ENCODE peak calls at places on chromosome 15, in ten cellular contexts. C is endothelial cell of umbilical vein, I is neuronal stem cell, O is tibial artery, U is SJSA1, E is heart left ventricle, Y is breast epithelium, K is iPS DF 6.9, F is Panc1, B is heart right ventricle. N is an unnamed sample. For H3K9me3, the result is how much of the 10 kb centered on the place peaks cover.

GRCh38 chr15:68379058-68379758 is 52.8 kb downstream of the ITGA11 start:
- DNase-seq in B (no peak), Y (no peak), K (no peak), O (no peak), I (no peak), F (no peak), C (no peak), U (no peak), E (no peak), N (no peak)

GRCh38 chr15:59232476-59232875 is 25.8 kb downstream of the LDHAL6B start:
- DNase-seq in I (no peak), C (peak), K (no peak), U (peak), E (no peak), B (no peak), Y (no peak), F (peak), O (no peak), N (no peak)

GRCh38 chr15:60507596-60508424 is 28.9 kb upstream of the ICE2 start:
- DNase-seq in F (no peak), I (peak), B (no peak), C (peak), U (peak), K (peak), O (no peak), Y (peak), E (no peak), N (no peak)

GRCh38 chr15:60476713-60477112 is 2.2 kb downstream of the ICE2 start:
- DNase-seq in O (no peak), F (no peak), I (no peak), B (no peak), C (no peak), E (no peak), U (no peak), Y (no peak), K (no peak), N (no peak)

GRCh38 chr15:62068071-62068786 is 1.5 kb downstream of the C2CD4A start:
- DNase-seq in E (peak), U (peak), I (peak), O (peak), B (peak), F (no peak), C (peak), K (no peak), Y (no peak), N (peak)

GRCh38 chr15:73617910-73618309 is 15.3 kb downstream of the NPTN start:
- DNase-seq in U (no peak), K (no peak), C (no peak), B (no peak), I (no peak), E (no peak), O (no peak), F (no peak), Y (no peak), N (no peak)

GRCh38 chr15:88657326-88658069 is 18.7 kb downstream of the ISG20 start:
- DNase-seq in K (peak), E (no peak), Y (no peak), C (peak), F (no peak), I (peak), U (peak), B (no peak), O (no peak), N (peak)

GRCh38 chr15:63494406-63494805 is 10.0 kb upstream of the USP3 start:
- DNase-seq in E (no peak), Y (no peak), K (no peak), F (no peak), U (no peak), I (no peak), C (no peak), O (no peak), B (no peak), N (no peak)

GRCh38 chr15:72179950-72180581 is 17.5 kb downstream of the GRAMD2A start:
- DNase-seq in F (no peak), E (no peak), O (no peak), U (no peak), C (no peak), K (no peak), I (no peak), Y (peak), B (no peak), N (peak)

GRCh38 chr15:73915085-73915484 is 11.2 kb upstream of the LOXL1 start:
- DNase-seq in I (no peak), E (no peak), C (no peak), F (no peak), U (no peak), B (no peak), O (no peak), K (no peak), Y (no peak), N (no peak)

GRCh38 chr15:92197761-92198160 is 195.9 kb upstream of the ST8SIA2 start:
- DNase-seq in K (no peak), U (no peak), E (no peak), F (no peak), B (no peak), I (no peak), C (no peak), Y (no peak), O (no peak), N (no peak)

GRCh38 chr15:58440181-58440910 is 8.6 kb downstream of the LIPC start:
- DNase-seq in B (no peak), I (no peak), K (no peak), E (peak), Y (no peak), C (peak), F (no peak), O (peak), U (peak), N (no peak)

GRCh38 chr15:20280933-20281463 is 260.6 kb downstream of the GOLGA6L6 start:
- DNase-seq in Y (no peak), B (no peak), C (no peak), U (no peak), E (no peak), K (no peak), O (no peak), I (no peak), F (no peak), N (peak)
- H3K9me3 ChIP-seq in Y (half or more), B (under half), C (under half), U (under half), E (under half), K (under half), O (under half), I (under half), F (under half), N (half or more)

GRCh38 chr15:25137013-25137412 is 182.2 kb downstream of the SNRPN start:
- DNase-seq in U (no peak), I (no peak), F (no peak), K (no peak), O (no peak), B (no peak), Y (no peak), E (no peak), C (no peak), N (no peak)

GRCh38 chr15:25134546-25134945 is 179.8 kb downstream of the SNRPN start:
- DNase-seq in K (no peak), I (no peak), Y (no peak), F (no peak), B (no peak), C (peak), O (no peak), E (no peak), U (no peak), N (no peak)

GRCh38 chr15:25133804-25134203 is 179.0 kb downstream of the SNRPN start:
- DNase-seq in I (no peak), O (no peak), Y (no peak), U (no peak), K (no peak), C (no peak), E (no peak), F (no peak), B (no peak), N (no peak)

DNA sequence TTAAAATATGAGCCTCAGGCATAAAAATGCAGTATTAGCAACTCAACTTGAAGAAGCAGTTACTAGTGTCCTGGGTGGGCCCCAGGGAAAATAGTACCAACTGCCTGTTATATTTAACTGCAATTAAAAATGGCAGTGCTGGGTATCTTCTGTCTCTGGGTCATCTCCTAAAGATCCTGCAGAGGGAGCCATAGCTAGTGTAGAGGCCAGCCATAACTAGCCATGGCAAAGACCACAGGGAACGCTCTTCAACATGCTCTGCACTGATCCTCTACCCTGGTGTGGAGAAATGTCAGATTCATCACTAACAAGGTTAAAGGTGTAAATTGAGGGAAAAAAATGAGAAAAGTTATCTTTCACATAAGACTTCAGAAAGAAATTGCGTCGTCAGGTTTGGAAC is 181.3 kb downstream of the SNRPN start:
- DNase-seq in B (no peak), I (no peak), Y (no peak), O (no peak), E (no peak), F (no peak), K (no peak), U (no peak), C (peak), N (no peak)
- H3K9me3 ChIP-seq in B (under half), I (under half), Y (under half), O (under half), E (half or more), F (under half), K (under half), U (under half), C (under half), N (under half)

DNA sequence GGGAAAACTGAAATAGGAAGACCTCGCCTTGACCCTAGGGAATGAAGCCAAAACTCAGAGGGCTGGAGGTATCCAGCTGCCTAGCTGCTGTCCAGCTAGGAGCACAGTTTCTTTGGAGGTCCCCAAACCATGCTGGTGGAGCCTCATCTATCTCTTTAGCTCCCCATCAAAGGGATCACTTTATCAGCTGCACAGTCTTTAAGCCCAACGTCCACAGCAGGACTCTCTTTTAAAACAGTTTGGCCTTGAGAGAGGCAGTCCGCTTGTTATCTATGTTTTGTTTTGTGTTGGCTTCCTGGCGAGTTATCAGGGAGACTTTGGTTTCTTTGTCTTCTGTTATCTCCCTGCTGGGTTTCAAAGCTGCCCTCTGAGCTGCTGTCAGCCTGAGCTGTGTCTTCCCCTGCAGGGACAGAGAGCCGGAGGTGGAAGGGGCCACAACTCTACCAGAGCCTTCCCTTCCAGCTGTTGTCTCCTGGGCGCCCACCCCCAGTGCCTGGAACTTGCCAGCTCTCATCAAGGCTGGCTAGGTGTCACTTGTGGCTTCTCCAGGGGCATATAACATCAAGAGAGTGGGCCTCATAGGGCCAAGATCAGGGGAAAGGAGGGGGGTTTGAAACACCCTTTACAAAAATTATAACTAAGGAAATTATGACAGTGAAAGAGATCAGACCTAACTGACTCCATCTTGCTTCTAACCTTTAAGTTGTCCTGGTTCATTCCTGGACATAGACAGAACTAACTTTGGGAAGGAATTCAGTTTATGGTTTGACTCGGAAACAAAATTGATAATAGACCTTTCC is 61.4 kb upstream of the C15orf39 start:
- DNase-seq in F (no peak), B (no peak), U (no peak), K (no peak), Y (no peak), I (no peak), E (no peak), O (no peak), C (peak), N (no peak)
- H3K9me3 ChIP-seq in F (under half), B (under half), U (under half), K (under half), Y (under half), I (under half), E (under half), O (under half), C (under half), N (under half)

DNA sequence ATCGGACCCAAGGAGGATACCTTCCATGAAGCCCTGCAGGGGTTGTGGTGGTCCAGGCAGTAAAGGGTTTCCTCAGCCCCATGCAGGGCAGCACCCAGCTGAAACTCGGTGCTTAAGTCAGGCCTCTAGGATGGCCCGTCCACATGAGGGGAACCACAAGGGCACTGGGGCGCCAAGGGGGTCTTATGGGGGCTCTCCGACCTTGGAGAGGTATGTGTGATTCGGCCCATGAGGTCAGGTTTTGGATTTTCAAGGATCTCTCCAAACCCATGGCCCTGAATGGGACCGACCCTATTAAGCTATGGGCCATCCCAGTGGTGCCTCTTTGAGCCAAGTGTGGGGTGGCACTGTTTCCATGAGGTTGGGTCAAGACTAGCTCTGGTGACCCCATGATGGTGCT is 233.3 kb downstream of the SNRPN start:
- DNase-seq in K (no peak), Y (no peak), B (no peak), F (no peak), I (no peak), C (no peak), E (peak), U (no peak), O (no peak), N (no peak)
- H3K9me3 ChIP-seq in K (under half), Y (half or more), B (under half), F (under half), I (half or more), C (under half), E (under half), U (under half), O (under half), N (half or more)

GRCh38 chr15:27744651-27745050 is 354.5 kb downstream of the OCA2 start:
- DNase-seq in O (no peak), Y (no peak), B (no peak), U (no peak), C (no peak), K (no peak), E (no peak), F (no peak), I (no peak), N (no peak)
- H3K9me3 ChIP-seq in O (under half), Y (under half), B (under half), U (under half), C (under half), K (under half), E (under half), F (under half), I (under half), N (under half)

DNA sequence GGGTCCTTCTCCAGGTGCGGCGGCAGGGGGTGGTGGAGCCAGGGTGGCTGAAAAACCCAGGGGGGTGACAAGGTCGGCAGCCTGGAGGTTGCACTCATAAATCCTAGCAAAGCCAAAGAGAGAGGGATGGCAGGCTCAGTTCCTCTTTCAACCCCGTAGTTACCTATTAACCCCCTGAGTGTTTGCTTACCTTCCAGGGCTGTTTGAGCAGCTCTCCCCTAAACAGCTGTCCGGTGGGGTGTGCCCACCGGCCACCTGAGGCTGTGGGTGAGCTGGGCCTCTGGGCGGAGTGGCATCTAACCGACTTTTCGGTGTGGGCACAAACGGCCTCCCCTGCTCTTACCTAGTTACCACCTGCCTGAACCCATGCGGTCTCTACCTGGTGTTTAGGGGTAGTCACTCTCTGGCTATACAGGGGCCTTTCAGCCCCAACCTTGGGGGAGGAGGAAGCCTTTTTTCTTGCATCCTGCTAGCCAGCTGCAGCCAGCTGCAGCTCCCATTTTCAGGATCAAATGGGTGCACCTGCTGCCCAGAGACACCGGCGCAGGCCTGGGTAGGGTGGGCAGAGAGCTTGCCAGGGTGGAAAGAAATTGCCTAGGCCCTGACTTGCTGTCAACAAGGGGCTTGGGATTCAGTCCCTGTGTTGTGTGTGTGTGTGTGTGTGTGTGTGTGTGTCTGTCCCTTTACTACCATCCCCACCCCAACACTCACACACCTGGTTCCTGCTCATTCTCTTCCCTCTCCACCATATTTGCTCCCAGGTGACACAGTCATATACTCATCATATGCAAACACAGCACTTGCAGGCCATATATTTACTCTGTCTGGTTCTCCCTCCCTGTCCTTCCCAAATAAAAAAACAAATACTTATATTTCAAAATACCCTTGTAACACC is 3.7 kb downstream of the DLL4 start:
- DNase-seq in E (no peak), Y (no peak), K (no peak), O (no peak), F (no peak), B (no peak), C (no peak), I (no peak), U (no peak), N (no peak)
- H3K9me3 ChIP-seq in E (under half), Y (under half), K (under half), O (under half), F (under half), B (under half), C (under half), I (under half), U (under half), N (under half)

DNA sequence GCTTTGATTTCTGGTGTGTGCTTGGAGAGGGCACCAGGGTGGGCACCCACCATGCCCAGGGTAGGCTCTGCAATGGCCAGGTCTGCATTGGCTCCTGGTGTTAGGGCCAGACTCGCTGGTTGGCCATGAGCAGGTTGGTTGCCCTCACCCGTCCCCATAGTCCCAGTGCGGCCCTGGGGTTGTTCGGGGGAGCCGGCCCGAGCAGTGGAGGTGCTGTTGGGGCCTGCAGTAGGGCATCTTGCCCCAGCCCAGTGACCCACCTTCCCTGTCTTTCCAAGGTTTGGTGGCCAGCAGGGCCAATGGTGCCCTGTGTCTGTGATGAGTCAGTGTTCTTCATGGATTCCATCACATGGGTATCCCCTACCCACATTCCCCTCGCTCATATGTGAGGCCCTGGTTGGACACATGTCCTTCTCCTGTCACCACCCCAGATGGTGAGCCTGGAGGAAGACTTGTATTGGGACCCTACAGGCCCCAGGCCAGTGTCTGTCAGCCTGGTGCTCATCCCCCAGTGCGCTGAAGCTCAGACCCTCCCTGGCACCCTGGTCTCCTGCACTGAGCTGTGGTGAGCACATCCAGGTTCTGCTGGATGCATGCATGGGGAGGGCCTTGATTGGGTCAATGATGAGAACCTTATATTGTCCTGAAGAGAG is 190.1 kb downstream of the UBE3A start:
- DNase-seq in U (no peak), F (no peak), B (no peak), K (no peak), I (no peak), O (no peak), Y (peak), E (peak), C (no peak), N (peak)
- H3K9me3 ChIP-seq in U (under half), F (under half), B (under half), K (under half), I (under half), O (under half), Y (half or more), E (under half), C (under half), N (under half)

GRCh38 chr15:101036189-101036588 is 117.0 kb downstream of the LRRK1 start:
- DNase-seq in K (no peak), I (no peak), F (no peak), B (no peak), O (no peak), C (no peak), Y (no peak), E (no peak), U (no peak), N (no peak)

GRCh38 chr15:101035611-101036010 is 116.5 kb downstream of the LRRK1 start:
- DNase-seq in I (no peak), F (no peak), U (no peak), C (no peak), Y (no peak), B (no peak), O (no peak), K (no peak), E (no peak), N (no peak)

GRCh38 chr15:101039461-101039860 is 120.3 kb downstream of the LRRK1 start:
- DNase-seq in B (no peak), K (no peak), Y (no peak), F (no peak), O (no peak), E (no peak), C (peak), U (no peak), I (no peak), N (no peak)

GRCh38 chr15:101037090-101037830 is 118.1 kb downstream of the LRRK1 start:
- DNase-seq in C (no peak), Y (no peak), E (no peak), I (no peak), B (no peak), F (no peak), U (no peak), K (no peak), O (no peak), N (peak)

GRCh38 chr15:101038327-101039003 is 119.3 kb downstream of the LRRK1 start:
- DNase-seq in Y (no peak), C (no peak), O (no peak), I (no peak), B (no peak), K (no peak), E (no peak), F (no peak), U (no peak), N (peak)
- H3K9me3 ChIP-seq in Y (under half), C (under half), O (under half), I (under half), B (under half), K (under half), E (under half), F (under half), U (under half), N (under half)

GRCh38 chr15:26439681-26440080 is 333.2 kb downstream of the GABRB3 start:
- DNase-seq in O (no peak), Y (no peak), B (no peak), E (no peak), C (no peak), K (no peak), F (no peak), U (no peak), I (no peak), N (no peak)
- H3K9me3 ChIP-seq in O (under half), Y (under half), B (under half), E (under half), C (under half), K (under half), F (under half), U (under half), I (under half), N (under half)